ENCODE peak calls at places on chromosomes 16 and 17, in five cellular contexts. I is T follicular helper cell; O is iris pigment epithelial cell; R is activated CD8-positive, alpha-beta T cell treated with anti-CD3 and anti-CD28 coated beads, Interleukin-2, amount 10 ng/mL, durations not matched to agents 7 days and 5 days; N is stimulated activated CD8-positive, alpha-beta memory T cell treated with anti-CD3 and anti-CD28 coated beads, Interleukin-7, amount 100 ng/mL, for 1 hour. K is an unnamed sample.

GRCh38 chr16:17461951-17462729 is 8.6 kb downstream of the XYLT1 start:
- DNase-seq in I (no peak), O (no peak), R (peak), N (no peak), K (no peak)

GRCh38 chr17:164536-165235 is 16.8 kb downstream of the DOC2B start:
- DNase-seq in R (peak), O (peak), I (no peak), N (no peak), K (no peak)

GRCh38 chr17:64115871-64116534 is 13.9 kb downstream of the ERN1 start:
- DNase-seq in N (no peak), O (peak), R (no peak), I (no peak), K (no peak)

GRCh38 chr17:64773836-64774761 is 112.0 kb upstream of the SMURF2 start:
- DNase-seq in O (peak), R (no peak), N (no peak), I (no peak), K (no peak)

GRCh38 chr17:79960788-79961522 is 74.7 kb downstream of the TBC1D16 start:
- DNase-seq in N (no peak), I (no peak), O (peak), R (no peak), K (no peak)

GRCh38 chr16:8571061-8571596 is 19.2 kb downstream of the TMEM114 start:
- DNase-seq in R (no peak), N (no peak), O (peak), I (no peak), K (no peak)

GRCh38 chr16:18805257-18805773 is 4.0 kb upstream of the ARL6IP1 start:
- DNase-seq in I (no peak), N (no peak), R (no peak), O (no peak), K (no peak)

GRCh38 chr17:68310141-68310540 is 18.8 kb downstream of the ARSG start:
- DNase-seq in O (peak), R (peak), I (no peak), N (no peak), K (no peak)

GRCh38 chr17:61064087-61064951 is 335.3 kb upstream of the TBX2 start:
- DNase-seq in N (no peak), R (no peak), O (peak), I (no peak), K (no peak)

GRCh38 chr17:71438631-71439146 is 682.1 kb upstream of the SOX9 start:
- DNase-seq in R (no peak), N (no peak), O (peak), I (no peak), K (no peak)

GRCh38 chr16:68235882-68236803 is at the start of gene ESRP2:
- DNase-seq in N (no peak), R (peak), I (peak), O (no peak), K (no peak)